ENCODE peak calls at places on chromosomes 1 and 21, in four cellular contexts. T is fibroblast of pulmonary artery, O is H1, V is HCT116. A is an unnamed sample.

GRCh38 chr1:116064616-116065015 is 46.6 kb upstream of the MAB21L3 start:
- DNase-seq in V (no peak), T (peak), O (no peak), A (peak)

GRCh38 chr1:186091222-186091720 is 283.8 kb downstream of the TPR start:
- DNase-seq in V (no peak), T (no peak), O (no peak), A (no peak)

GRCh38 chr1:88068407-88068806 is 615.7 kb upstream of the PKN2 start:
- DNase-seq in T (no peak), V (no peak), O (no peak), A (no peak)

GRCh38 chr1:22157359-22157966 is 14.6 kb upstream of the WNT4 start:
- DNase-seq in T (no peak), V (no peak), O (no peak), A (no peak)

GRCh38 chr1:199404976-199405375 is 622.5 kb upstream of the NR5A2 start:
- DNase-seq in V (no peak), T (no peak), O (no peak), A (peak)

GRCh38 chr1:3074297-3074741 is 5.3 kb downstream of the PRDM16 start:
- DNase-seq in O (no peak), T (no peak), V (no peak), A (no peak)

GRCh38 chr1:7387053-7387861 is 383.8 kb upstream of the VAMP3 start:
- DNase-seq in O (no peak), V (no peak), T (no peak), A (no peak)

GRCh38 chr1:57424231-57425027 is 569 bp upstream of the DAB1 start:
- DNase-seq in O (no peak), T (peak), V (no peak), A (peak)

GRCh38 chr1:197234581-197234980 is 33.5 kb upstream of the CRB1 start:
- DNase-seq in V (no peak), O (no peak), T (no peak), A (no peak)

GRCh38 chr1:160945079-160945478 is 9.5 kb downstream of the ITLN2 start:
- DNase-seq in O (no peak), T (peak), V (no peak), A (no peak)

GRCh38 chr1:27481994-27482620 is 7.9 kb downstream of the WASF2 start:
- DNase-seq in O (no peak), V (no peak), T (no peak), A (no peak)

GRCh38 chr1:238823416-238823815 is 563.0 kb upstream of the CHRM3 start:
- DNase-seq in O (no peak), T (no peak), V (no peak), A (no peak)

GRCh38 chr1:60924165-60924564 is 158.2 kb upstream of the NFIA start:
- DNase-seq in O (no peak), T (no peak), V (no peak), A (no peak)

GRCh38 chr1:154623358-154623757 is 15.4 kb upstream of the ADAR start:
- DNase-seq in O (no peak), T (no peak), V (no peak), A (no peak)

GRCh38 chr1:203645996-203646395 is 19.4 kb downstream of the ATP2B4 start:
- DNase-seq in T (no peak), O (no peak), V (no peak), A (peak)

GRCh38 chr1:19165501-19165900 is 44.6 kb downstream of the UBR4 start:
- DNase-seq in V (no peak), O (no peak), T (no peak), A (no peak)

GRCh38 chr1:91582431-91582921 is 81.8 kb downstream of the CDC7 start:
- DNase-seq in V (no peak), T (peak), O (no peak), A (peak)

GRCh38 chr21:37593015-37593414 is 226.4 kb downstream of the DYRK1A start:
- DNase-seq in T (peak), V (no peak), O (peak), A (no peak)

GRCh38 chr1:151312439-151313225 is 14.6 kb downstream of the PI4KB start:
- DNase-seq in T (peak), V (no peak), O (no peak), A (peak)

GRCh38 chr1:4965346-4965726 is 310.9 kb downstream of the AJAP1 start:
- DNase-seq in O (no peak), T (no peak), V (no peak), A (no peak)

GRCh38 chr1:151372411-151372934 is at the start of gene SELENBP1:
- DNase-seq in T (peak), O (peak), V (no peak), A (peak)

GRCh38 chr1:18738126-18738525 is 107.5 kb downstream of the PAX7 start:
- DNase-seq in T (no peak), O (no peak), V (no peak), A (no peak)

GRCh38 chr1:23515905-23516304 is 15.1 kb downstream of the E2F2 start:
- DNase-seq in O (no peak), T (no peak), V (no peak), A (no peak)

GRCh38 chr1:151809625-151810556 is 4.7 kb upstream of the LINGO4 start:
- DNase-seq in O (no peak), T (no peak), V (no peak), A (no peak)

GRCh38 chr1:205424881-205425635 is 3.2 kb upstream of the LEMD1 start:
- DNase-seq in V (no peak), O (no peak), T (no peak), A (no peak)

GRCh38 chr1:56676571-56677035 is 31.5 kb downstream of the PRKAA2 start:
- DNase-seq in O (no peak), V (no peak), T (peak), A (peak)

GRCh38 chr1:181949500-181949899 is 112.0 kb downstream of the ZNF648 start:
- DNase-seq in O (no peak), T (no peak), V (no peak), A (no peak)